ENCODE peak calls at places on chromosomes 12 and 14, in ten cellular contexts. Y is AG04450, J is fibroblast of lung, S is osteocyte, I is left ventricle myocardium inferior, L is GM20000, F is pancreas, M is brain microvascular endothelial cell, T is Calu3, K is choroid plexus epithelial cell. B is an unnamed sample.

GRCh38 chr14:58690801-58691516 is 53.2 kb downstream of the DACT1 start:
- DNase-seq in S (no peak), Y (no peak), F (no peak), J (no peak), I (no peak), T (no peak), M (no peak), L (no peak), K (no peak), B (no peak)

GRCh38 chr12:91422107-91422506 is 239.5 kb upstream of the DCN start:
- DNase-seq in T (no peak), F (no peak), M (no peak), L (no peak), Y (no peak), I (no peak), K (no peak), S (no peak), J (no peak), B (no peak)

GRCh38 chr14:74554742-74555362 is 57.2 kb downstream of the LTBP2 start:
- DNase-seq in T (no peak), I (no peak), S (no peak), J (no peak), F (no peak), L (no peak), K (no peak), M (no peak), Y (no peak), B (no peak)

GRCh38 chr14:75307700-75308379 is 29.2 kb downstream of the FOS start:
- DNase-seq in I (peak; percentile 83), F (peak; percentile 96), S (peak; percentile 94), Y (no peak), L (peak; percentile 53), T (peak; percentile 90), M (peak; percentile 73), J (peak; percentile 86), K (peak; percentile 90), B (peak; percentile 59)

GRCh38 chr12:55719371-55719770 is 822 bp upstream of the RDH5 start:
- DNase-seq in J (no peak), I (no peak), Y (no peak), L (no peak), M (no peak), F (no peak), K (no peak), S (no peak), T (no peak), B (no peak)

GRCh38 chr14:68463705-68464104 is 329.2 kb downstream of the ZFP36L1 start:
- DNase-seq in Y (no peak), J (no peak), S (no peak), K (no peak), F (no peak), T (peak; percentile 46), L (no peak), M (no peak), I (no peak), B (no peak)

GRCh38 chr12:97701901-97702300 is 239.3 kb downstream of the RMST start:
- DNase-seq in Y (no peak), I (no peak), S (no peak), T (peak; percentile 69), F (no peak), K (no peak), L (no peak), M (no peak), J (no peak), B (no peak)

GRCh38 chr12:89383235-89384049 is 31.1 kb upstream of the DUSP6 start:
- DNase-seq in J (peak; percentile 39), K (no peak), Y (no peak), I (no peak), L (no peak), T (no peak), M (no peak), F (no peak), S (no peak), B (no peak)

DNA sequence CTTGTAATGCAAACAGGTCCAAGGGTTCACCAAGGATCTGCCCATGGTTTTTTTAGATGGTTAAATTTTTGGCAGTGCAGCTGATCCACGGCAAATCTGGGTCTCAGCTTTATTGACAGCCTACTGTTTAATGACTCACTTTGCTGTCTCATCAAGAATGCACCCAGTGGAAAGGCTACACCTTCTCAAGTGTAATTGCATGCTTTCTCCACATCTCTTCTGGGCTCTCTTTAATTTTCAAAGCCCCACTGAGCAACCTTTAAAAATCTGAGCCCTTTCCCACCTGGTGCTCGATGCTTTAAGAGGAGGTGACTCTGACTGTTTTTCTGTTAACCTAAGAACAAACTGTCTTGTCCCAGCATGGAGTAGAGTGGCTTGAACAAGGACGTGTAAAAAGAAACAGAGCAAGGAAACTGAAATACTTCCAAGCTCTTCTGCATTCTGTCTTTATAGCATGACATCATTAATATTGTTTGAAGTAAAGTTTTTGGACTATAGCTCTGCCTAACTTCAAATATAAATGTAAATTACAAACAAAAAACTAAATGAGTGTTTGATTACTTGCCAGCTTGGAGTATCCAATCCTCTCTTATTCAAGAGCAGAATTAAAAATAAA is 214.2 kb upstream of the KRR1 start:
- DNase-seq in T (peak; percentile 32), S (no peak), Y (no peak), J (no peak), M (peak; percentile 76), L (no peak), K (peak; percentile 81), F (no peak), I (no peak), B (no peak)
- TF ChIP-seq CTCF in T (peak; percentile 20), S (no peak), Y (peak; percentile 37), J (peak; percentile 18), M (peak; percentile 41), L (no peak), K (peak; percentile 34), F (no peak), I (no peak), B (no peak)

GRCh38 chr12:124369901-124370378 is 75.0 kb downstream of the RFLNA start:
- DNase-seq in S (no peak), J (no peak), I (no peak), K (no peak), F (no peak), M (no peak), T (no peak), L (no peak), Y (no peak), B (no peak)

GRCh38 chr12:124370384-124370783 is 75.5 kb downstream of the RFLNA start:
- DNase-seq in K (no peak), Y (no peak), S (no peak), F (no peak), T (no peak), M (no peak), L (no peak), J (no peak), I (no peak), B (no peak)

GRCh38 chr12:124370851-124371250 is 76.0 kb downstream of the RFLNA start:
- DNase-seq in L (no peak), T (no peak), F (no peak), I (no peak), K (no peak), J (no peak), Y (no peak), S (no peak), M (no peak), B (no peak)

GRCh38 chr12:124369055-124369900 is 74.4 kb downstream of the RFLNA start:
- DNase-seq in Y (peak; percentile 80), J (peak; percentile 97), L (no peak), F (peak; percentile 95), K (peak; percentile 96), S (peak; percentile 93), M (peak; percentile 74), I (peak; percentile 92), T (peak; percentile 85), B (no peak)

DNA sequence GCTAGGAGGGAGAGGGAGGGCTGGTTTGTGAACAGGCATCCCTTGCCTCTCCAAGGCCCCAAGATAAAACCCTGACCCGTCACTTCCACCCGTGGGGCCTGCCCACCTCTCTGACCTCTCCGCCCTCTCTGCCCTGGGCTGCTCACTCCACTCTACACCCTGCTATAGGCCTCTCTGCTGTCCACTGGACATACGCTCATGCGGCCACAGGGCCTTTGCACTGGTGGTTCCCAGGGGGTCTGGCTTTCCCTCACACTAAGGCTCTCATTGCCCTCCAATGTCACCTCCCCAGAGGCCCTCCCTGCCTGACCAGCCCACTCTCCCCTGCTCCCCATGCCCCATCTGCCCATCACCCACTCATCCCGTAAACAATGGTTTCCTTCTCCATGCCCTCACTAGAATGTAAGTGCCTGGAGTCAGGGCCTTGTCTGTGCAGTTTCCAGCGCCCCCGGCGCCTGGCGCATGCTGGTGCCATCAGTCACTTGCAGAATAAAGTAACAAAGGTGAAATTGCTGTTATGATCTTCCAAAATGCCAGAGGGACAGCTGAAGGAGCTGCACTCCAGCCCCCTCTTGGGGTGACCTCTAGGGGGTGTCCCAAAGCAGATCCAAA is 73.6 kb downstream of the RFLNA start:
- DNase-seq in M (no peak), F (no peak), Y (no peak), S (no peak), K (no peak), L (no peak), T (no peak), J (no peak), I (no peak), B (no peak)
- TF ChIP-seq CTCF in M (peak; percentile 34), F (no peak), Y (peak; percentile 32), S (no peak), K (peak; percentile 35), L (no peak), T (no peak), J (no peak), I (no peak), B (no peak)

GRCh38 chr14:90111895-90112534 is 50.2 kb downstream of the KCNK13 start:
- DNase-seq in K (peak; percentile 41), I (no peak), J (peak; percentile 5), M (peak; percentile 86), Y (peak; percentile 10), T (no peak), S (no peak), L (no peak), F (no peak), B (no peak)

GRCh38 chr14:90114554-90114953 is 52.8 kb downstream of the KCNK13 start:
- DNase-seq in L (no peak), I (no peak), K (no peak), Y (no peak), F (no peak), S (no peak), M (no peak), T (no peak), J (no peak), B (no peak)

GRCh38 chr14:90107789-90108188 is 46.0 kb downstream of the KCNK13 start:
- DNase-seq in K (no peak), J (no peak), S (no peak), T (no peak), F (no peak), L (no peak), I (no peak), M (no peak), Y (no peak), B (no peak)

GRCh38 chr14:90105756-90106155 is 44.0 kb downstream of the KCNK13 start:
- DNase-seq in M (peak; percentile 9), J (no peak), K (peak; percentile 6), T (no peak), Y (no peak), F (no peak), L (no peak), I (peak; percentile 22), S (no peak), B (no peak)

DNA sequence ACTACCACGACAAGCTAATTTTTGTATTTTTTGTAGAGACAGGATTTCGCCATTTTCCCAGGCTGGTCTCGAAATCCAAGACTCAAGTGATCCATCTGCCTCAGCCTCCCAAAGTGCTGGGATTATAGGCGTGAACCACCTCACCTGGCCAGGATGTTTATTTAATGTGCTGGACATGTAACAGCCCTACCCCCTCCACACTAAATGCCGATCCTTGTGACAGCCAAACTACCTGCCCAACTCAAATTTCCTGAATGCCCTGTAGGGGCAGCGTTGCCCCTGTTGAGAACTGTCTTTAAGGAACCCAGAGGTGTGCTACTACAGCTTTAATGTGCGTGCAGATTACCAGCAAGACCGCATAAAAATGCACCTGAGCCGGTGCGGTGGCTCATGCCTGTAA is 48.1 kb downstream of the KCNK13 start:
- DNase-seq in M (no peak), K (no peak), J (no peak), L (no peak), S (no peak), F (no peak), I (no peak), T (peak; percentile 30), Y (no peak), B (no peak)
- TF ChIP-seq CTCF in M (peak; percentile 58), K (peak; percentile 44), J (no peak), L (no peak), S (peak; percentile 18), F (no peak), I (peak; percentile 21), T (no peak), Y (peak; percentile 19), B (peak; percentile 11)

DNA sequence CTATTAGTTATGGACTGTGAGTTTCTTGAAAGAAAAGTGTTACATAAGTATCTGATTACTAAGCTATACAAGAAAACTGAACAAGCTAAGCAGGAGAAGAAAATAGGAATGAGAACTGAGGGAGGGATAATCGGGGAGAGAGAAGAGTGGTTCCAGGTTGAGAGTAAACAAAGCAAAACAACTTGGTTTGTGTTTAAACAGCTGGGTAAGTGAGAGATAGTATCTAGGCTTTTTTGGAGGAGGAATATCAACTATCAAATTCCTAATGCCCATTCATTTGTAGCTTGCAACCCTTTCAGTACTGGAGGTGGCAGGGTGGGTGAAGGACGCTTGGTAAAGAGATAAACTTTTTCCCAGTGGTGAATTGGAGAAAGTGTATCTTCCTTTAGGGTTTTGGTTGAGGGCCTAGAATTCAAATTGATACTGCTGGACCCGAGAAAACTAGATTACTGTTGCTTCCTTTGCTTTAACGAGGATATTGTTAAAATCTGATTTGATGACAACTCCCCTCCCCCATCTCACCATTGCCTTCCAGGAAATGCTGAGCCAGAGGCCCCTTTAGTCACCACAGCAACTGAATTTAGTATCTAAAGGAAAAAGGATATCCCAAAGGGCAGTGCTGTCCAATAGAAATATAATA is 2.0 kb upstream of the SLC2A3 start:
- DNase-seq in Y (no peak), I (no peak), T (no peak), K (peak; percentile 62), F (no peak), J (peak; percentile 22), M (no peak), S (no peak), L (no peak), B (peak; percentile 28)
- TF ChIP-seq CTCF in Y (peak; percentile 40), I (no peak), T (peak; percentile 26), K (peak; percentile 35), F (no peak), J (peak; percentile 48), M (peak; percentile 57), S (peak; percentile 25), L (no peak), B (no peak)

B was measured in GM10248.